ENCODE peak calls at places on chromosomes 7 and 10, in five cellular contexts. One of them, this sample, is unnamed.

GRCh38 chr7:135209225-135209834 is 2.0 kb downstream of the WDR91 start:
- DNase-seq in HFF-Myc: no peak
- DNase-seq in BJ: no peak
- DNase-seq in right lobe of liver: no peak
- DNase-seq in sciatic nerve: no peak
- DNase-seq in this sample: no peak

GRCh38 chr7:93016085-93016471 is 101.7 kb downstream of the SAMD9 start:
- DNase-seq in HFF-Myc: no peak
- DNase-seq in BJ: no peak
- DNase-seq in right lobe of liver: no peak
- DNase-seq in sciatic nerve: no peak
- DNase-seq in this sample: no peak

GRCh38 chr7:155738652-155739537 is 73.4 kb downstream of the SHH start:
- DNase-seq in HFF-Myc: peak
- DNase-seq in BJ: peak
- DNase-seq in right lobe of liver: peak
- DNase-seq in sciatic nerve: peak
- DNase-seq in this sample: peak

GRCh38 chr10:85977642-85978041 is 389.0 kb downstream of the GRID1 start:
- DNase-seq in HFF-Myc: no peak
- DNase-seq in BJ: no peak
- DNase-seq in right lobe of liver: no peak
- DNase-seq in sciatic nerve: no peak
- DNase-seq in this sample: no peak

GRCh38 chr10:61842755-61843497 is 58.6 kb upstream of the ARID5B start:
- DNase-seq in HFF-Myc: no peak
- DNase-seq in BJ: peak
- DNase-seq in right lobe of liver: no peak
- DNase-seq in sciatic nerve: no peak
- DNase-seq in this sample: no peak

GRCh38 chr10:34288634-34289033 is 526.5 kb downstream of the PARD3 start:
- DNase-seq in HFF-Myc: no peak
- DNase-seq in BJ: no peak
- DNase-seq in right lobe of liver: no peak
- DNase-seq in sciatic nerve: no peak
- DNase-seq in this sample: no peak

GRCh38 chr7:149027560-149028345 is 552 bp downstream of the PDIA4 start:
- DNase-seq in HFF-Myc: no peak
- DNase-seq in BJ: no peak
- DNase-seq in right lobe of liver: no peak
- DNase-seq in sciatic nerve: no peak
- DNase-seq in this sample: no peak

GRCh38 chr10:129951251-129951808 is 12.7 kb downstream of the EBF3 start:
- DNase-seq in HFF-Myc: no peak
- DNase-seq in BJ: no peak
- DNase-seq in right lobe of liver: no peak
- DNase-seq in sciatic nerve: peak
- DNase-seq in this sample: peak

GRCh38 chr7:159144756-159145543 is at the start of gene VIPR2:
- DNase-seq in HFF-Myc: no peak
- DNase-seq in BJ: no peak
- DNase-seq in right lobe of liver: no peak
- DNase-seq in sciatic nerve: no peak
- DNase-seq in this sample: peak

GRCh38 chr10:12538596-12538995 is 189.2 kb downstream of the CAMK1D start:
- DNase-seq in HFF-Myc: no peak
- DNase-seq in BJ: no peak
- DNase-seq in right lobe of liver: no peak
- DNase-seq in sciatic nerve: no peak
- DNase-seq in this sample: no peak

GRCh38 chr7:69577221-69577620 is 21.1 kb upstream of the AUTS2 start:
- DNase-seq in HFF-Myc: no peak
- DNase-seq in BJ: no peak
- DNase-seq in right lobe of liver: no peak
- DNase-seq in sciatic nerve: no peak
- DNase-seq in this sample: no peak

GRCh38 chr10:71068811-71069411 is 143.5 kb upstream of the UNC5B start:
- DNase-seq in HFF-Myc: no peak
- DNase-seq in BJ: no peak
- DNase-seq in right lobe of liver: no peak
- DNase-seq in sciatic nerve: no peak
- DNase-seq in this sample: no peak

GRCh38 chr10:122462533-122463465 is 1.4 kb downstream of the HTRA1 start:
- DNase-seq in HFF-Myc: no peak
- DNase-seq in BJ: no peak
- DNase-seq in right lobe of liver: peak
- DNase-seq in sciatic nerve: peak
- DNase-seq in this sample: peak